ENCODE peak calls at places on chromosomes 16 and 17, in five cellular contexts. S is GM23338, U is thoracic aorta, K is adrenal gland, A is tibial artery. Z is an unnamed sample.

GRCh38 chr17:15501788-15502187 is 34.4 kb upstream of the CDRT4 start:
- DNase-seq in S (no peak), U (no peak), K (no peak), A (no peak), Z (no peak)

GRCh38 chr17:43316522-43317142 is 82.2 kb upstream of the ARL4D start:
- DNase-seq in S (peak), U (no peak), K (no peak), A (no peak), Z (peak)

GRCh38 chr16:56938664-56939513 is 6.9 kb downstream of the HERPUD1 start:
- DNase-seq in S (no peak), U (no peak), K (no peak), A (no peak), Z (no peak)

GRCh38 chr17:19368119-19368660 is 5.7 kb upstream of the B9D1 start:
- DNase-seq in S (no peak), U (no peak), K (no peak), A (no peak), Z (no peak)

GRCh38 chr17:32915108-32915700 is 12.7 kb upstream of the TMEM98 start:
- DNase-seq in S (no peak), U (no peak), K (no peak), A (no peak), Z (peak)

GRCh38 chr17:74042744-74043486 is 160.6 kb upstream of the RPL38 start:
- DNase-seq in S (no peak), U (peak), K (peak), A (peak), Z (no peak)

GRCh38 chr16:65833171-65833871 is 533.2 kb upstream of the CDH5 start:
- DNase-seq in S (no peak), U (no peak), K (peak), A (no peak), Z (no peak)

GRCh38 chr17:5780476-5780875 is 196.2 kb upstream of the NLRP1 start:
- DNase-seq in S (no peak), U (no peak), K (no peak), A (no peak), Z (no peak)

GRCh38 chr17:80750263-80750662 is 205.6 kb downstream of the RPTOR start:
- DNase-seq in S (no peak), U (no peak), K (no peak), A (no peak), Z (no peak)

GRCh38 chr16:11372924-11373306 is 27.7 kb downstream of the RMI2 start:
- DNase-seq in S (no peak), U (no peak), K (no peak), A (no peak), Z (no peak)

GRCh38 chr17:49156256-49156655 is 23.7 kb downstream of the B4GALNT2 start:
- DNase-seq in S (no peak), U (no peak), K (no peak), A (no peak), Z (no peak)

GRCh38 chr17:80892019-80892855 is 99.4 kb upstream of the CHMP6 start:
- DNase-seq in S (no peak), U (peak), K (peak), A (peak), Z (peak)

GRCh38 chr16:79598341-79599181 is 2.0 kb downstream of the MAF start:
- DNase-seq in S (peak), U (peak), K (peak), A (peak), Z (peak)

GRCh38 chr16:79600636-79601091 is at the start of gene MAF:
- DNase-seq in S (peak), U (peak), K (peak), A (peak), Z (peak)

GRCh38 chr16:79599837-79600635 is 501 bp downstream of the MAF start:
- DNase-seq in S (peak), U (no peak), K (peak), A (peak), Z (peak)

GRCh38 chr16:79597775-79598174 is 2.8 kb downstream of the MAF start:
- DNase-seq in S (peak), U (no peak), K (no peak), A (no peak), Z (no peak)

DNA sequence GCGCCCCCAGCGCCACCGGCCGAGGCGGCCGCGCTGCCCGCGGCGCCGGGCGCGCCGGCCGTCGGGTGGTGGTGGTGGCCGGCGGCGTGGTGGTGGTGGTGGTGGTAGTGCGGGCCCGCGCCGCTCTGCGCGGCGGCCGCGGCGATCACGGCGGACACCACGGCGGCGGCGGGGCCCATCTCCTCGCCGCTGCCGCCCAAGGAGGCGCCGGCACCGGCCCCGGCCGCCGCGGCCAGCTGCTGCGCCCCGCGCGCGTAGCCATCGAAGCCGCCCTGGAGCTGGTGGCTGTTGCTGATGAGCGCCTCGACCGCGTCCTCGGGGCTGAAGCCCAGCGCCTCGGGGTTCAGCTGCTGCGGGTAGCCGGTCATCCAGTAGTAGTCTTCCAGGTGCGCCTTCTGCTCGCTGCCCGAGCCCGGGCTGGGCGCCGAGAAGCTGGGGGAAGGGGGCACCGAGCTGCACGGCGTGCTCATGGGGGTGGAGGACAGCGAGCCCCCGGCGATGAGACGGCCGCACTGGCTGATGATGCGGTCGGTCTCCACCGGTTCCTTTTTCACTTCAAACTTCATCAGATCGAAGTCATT is 1.2 kb downstream of the MAF start:
- DNase-seq in S (peak), U (no peak), K (peak), A (no peak), Z (peak)
- H3K4me3 ChIP-seq in S (peak), U (peak), K (no peak), A (peak), Z (peak)

GRCh38 chr17:82105882-82106696 is 8.1 kb upstream of the FASN start:
- DNase-seq in S (peak), U (no peak), K (peak), A (no peak), Z (peak)

GRCh38 chr17:82106697-82107305 is 8.8 kb upstream of the FASN start:
- DNase-seq in S (no peak), U (no peak), K (no peak), A (no peak), Z (peak)

GRCh38 chr17:82103588-82104451 is 5.8 kb upstream of the FASN start:
- DNase-seq in S (peak), U (no peak), K (peak), A (peak), Z (peak)

GRCh38 chr17:82104797-82105416 is 6.9 kb upstream of the FASN start:
- DNase-seq in S (no peak), U (no peak), K (no peak), A (no peak), Z (no peak)

GRCh38 chr17:82105417-82105881 is 7.4 kb upstream of the FASN start:
- DNase-seq in S (no peak), U (no peak), K (peak), A (no peak), Z (no peak)
- H3K4me3 ChIP-seq in S (no peak), U (no peak), K (no peak), A (no peak), Z (no peak)

DNA sequence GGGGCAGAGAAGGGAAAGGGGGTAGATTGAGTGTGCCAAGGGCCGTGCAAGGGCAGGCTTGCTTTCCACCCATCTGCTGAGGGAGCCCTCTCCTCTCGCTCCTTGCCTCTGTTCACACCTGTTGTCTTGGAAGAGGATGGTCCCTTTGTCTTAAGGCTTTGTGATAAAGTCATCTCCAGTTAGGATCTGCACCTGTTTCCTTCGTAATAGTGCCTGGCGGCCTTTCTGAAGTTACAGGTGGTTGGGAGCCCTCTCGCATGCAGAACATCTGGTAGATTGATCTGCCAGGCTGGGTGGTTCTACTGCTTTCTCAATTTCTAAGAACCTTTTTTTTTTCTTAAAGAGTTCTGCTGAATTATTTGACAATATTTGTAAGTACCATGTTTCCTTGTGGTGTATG is 16.3 kb downstream of the UBFD1 start:
- DNase-seq in S (no peak), U (no peak), K (no peak), A (no peak), Z (no peak)
- H3K4me3 ChIP-seq in S (no peak), U (no peak), K (no peak), A (no peak), Z (no peak)

GRCh38 chr17:31490991-31491793 is 99.7 kb downstream of the RAB11FIP4 start:
- DNase-seq in S (no peak), U (no peak), K (no peak), A (no peak), Z (peak)

GRCh38 chr17:31492206-31492605 is 100.7 kb downstream of the RAB11FIP4 start:
- DNase-seq in S (no peak), U (no peak), K (no peak), A (no peak), Z (no peak)

GRCh38 chr17:31492880-31493655 is 101.6 kb downstream of the RAB11FIP4 start:
- DNase-seq in S (no peak), U (no peak), K (peak), A (peak), Z (peak)

GRCh38 chr17:31490019-31490383 is 98.5 kb downstream of the RAB11FIP4 start:
- DNase-seq in S (peak), U (no peak), K (no peak), A (no peak), Z (no peak)

GRCh38 chr17:31491794-31492171 is 100.3 kb downstream of the RAB11FIP4 start:
- DNase-seq in S (no peak), U (no peak), K (no peak), A (no peak), Z (no peak)
- H3K4me3 ChIP-seq in S (no peak), U (no peak), K (no peak), A (no peak), Z (no peak)

GRCh38 chr16:86285938-86286921 is 224.1 kb upstream of the FOXF1 start:
- DNase-seq in S (no peak), U (no peak), K (no peak), A (no peak), Z (no peak)
- H3K4me3 ChIP-seq in S (peak), U (no peak), K (no peak), A (no peak), Z (no peak)